ENCODE peak calls at places on chromosomes 11 and 22, in seven cellular contexts. S, G, E, L, T, B and V are unnamed samples.

GRCh38 chr22:25417792-25418191 is 146.7 kb upstream of the GRK3 start:
- DNase-seq in G (no peak), L (no peak), S (no peak), T (no peak), B (no peak), E (no peak), V (no peak)

GRCh38 chr11:93169950-93170561 is 27.7 kb downstream of the SLC36A4 start:
- DNase-seq in L (peak; percentile 18), E (no peak), G (no peak), B (peak; percentile 47), S (no peak), T (peak; percentile 55), V (peak; percentile 80)

GRCh38 chr11:77580712-77581337 is 8.9 kb upstream of the AQP11 start:
- DNase-seq in B (peak; percentile 37), T (no peak), L (peak; percentile 17), E (no peak), G (no peak), S (no peak), V (no peak)

GRCh38 chr11:99316761-99317475 is 296.2 kb downstream of the CNTN5 start:
- DNase-seq in E (no peak), S (no peak), G (no peak), B (peak; percentile 5), T (peak; percentile 38), L (no peak), V (no peak)

GRCh38 chr11:124194696-124195418 is 11.7 kb downstream of the OR10D3 start:
- DNase-seq in E (peak; percentile 10), S (no peak), T (peak; percentile 66), G (peak; percentile 22), B (peak; percentile 53), L (peak; percentile 48), V (peak; percentile 85)

GRCh38 chr11:94046796-94047195 is 25.6 kb downstream of the HEPHL1 start:
- DNase-seq in S (no peak), T (no peak), L (peak; percentile 20), B (no peak), G (no peak), E (no peak), V (no peak)

GRCh38 chr11:561148-562003 is 606 bp downstream of the RASSF7 start:
- DNase-seq in G (peak; percentile 44), L (peak; percentile 68), B (no peak), E (no peak), S (peak; percentile 90), T (peak; percentile 53), V (no peak)

GRCh38 chr11:118194835-118195627 is 18.6 kb upstream of the SCN2B start:
- DNase-seq in E (peak; percentile 27), B (peak; percentile 17), T (peak; percentile 94), S (peak; percentile 78), G (peak; percentile 79), L (peak; percentile 89), V (peak; percentile 66)

GRCh38 chr11:20397281-20397680 is 9.8 kb downstream of the PRMT3 start:
- DNase-seq in S (no peak), G (no peak), E (peak; percentile 17), T (peak; percentile 75), B (peak; percentile 56), L (peak; percentile 49), V (peak; percentile 80)

GRCh38 chr22:43894122-43894521 is 2.3 kb upstream of the PNPLA5 start:
- DNase-seq in B (no peak), S (no peak), L (no peak), E (no peak), G (no peak), T (no peak), V (no peak)

GRCh38 chr11:23457641-23458040 is 597.4 kb upstream of the CCDC179 start:
- DNase-seq in B (no peak), L (no peak), T (no peak), E (no peak), S (no peak), G (no peak), V (no peak)

GRCh38 chr11:102757823-102758549 is 22.4 kb downstream of the MMP10 start:
- DNase-seq in S (no peak), L (peak; percentile 95), T (peak; percentile 76), E (peak; percentile 21), B (peak; percentile 24), G (no peak), V (peak; percentile 76)

GRCh38 chr11:113365895-113366294 is 21.7 kb upstream of the ANKK1 start:
- DNase-seq in L (no peak), T (no peak), B (no peak), E (no peak), S (no peak), G (no peak), V (no peak)

GRCh38 chr22:38050720-38051119 is 6.5 kb upstream of the PICK1 start:
- DNase-seq in G (no peak), E (no peak), B (no peak), T (no peak), L (no peak), S (no peak), V (no peak)

GRCh38 chr22:19523240-19524169 is 705 bp downstream of the CLDN5 start:
- DNase-seq in S (no peak), T (peak; percentile 44), L (peak; percentile 26), B (peak; percentile 28), E (no peak), G (no peak), V (peak; percentile 47)

GRCh38 chr22:19524170-19525115 is at the start of gene CLDN5:
- DNase-seq in E (no peak), S (peak; percentile 60), L (no peak), G (no peak), B (peak; percentile 9), T (peak; percentile 23), V (peak; percentile 39)

GRCh38 chr22:19520566-19521305 is 3.5 kb downstream of the CLDN5 start:
- DNase-seq in T (no peak), E (no peak), L (no peak), S (no peak), B (no peak), G (no peak), V (no peak)

GRCh38 chr22:19522190-19522880 is 1.9 kb downstream of the CLDN5 start:
- DNase-seq in S (no peak), G (peak; percentile 29), E (no peak), T (no peak), B (no peak), L (no peak), V (no peak)

GRCh38 chr22:19522881-19523239 is 1.4 kb downstream of the CLDN5 start:
- DNase-seq in S (no peak), E (no peak), L (no peak), T (no peak), B (no peak), G (no peak), V (no peak)
- H3K4me3 ChIP-seq in S (peak overlapping the region; percentile 61), E (no peak overlapping the region), L (no peak overlapping the region), T (peak overlapping the region; percentile 46), B (peak overlapping the region; percentile 18), G (no peak overlapping the region), V (peak overlapping the region; percentile 56)

GRCh38 chr11:95231881-95232605 is 1.0 kb upstream of the SESN3 start:
- DNase-seq in T (peak; percentile 82), G (no peak), L (peak; percentile 57), B (peak; percentile 62), S (peak; percentile 80), E (no peak), V (peak; percentile 46)

GRCh38 chr11:95231126-95231880 is at the start of gene SESN3:
- DNase-seq in G (peak; percentile 98), T (peak; percentile 100), S (peak; percentile 99), E (peak; percentile 95), B (peak; percentile 100), L (peak; percentile 100), V (peak; percentile 100)

GRCh38 chr11:95229199-95230053 is 1.6 kb downstream of the SESN3 start:
- DNase-seq in G (no peak), E (no peak), S (no peak), T (peak; percentile 52), L (peak; percentile 48), B (peak; percentile 55), V (peak; percentile 56)

GRCh38 chr11:95230054-95231034 is 658 bp downstream of the SESN3 start:
- DNase-seq in E (no peak), L (peak; percentile 42), T (peak; percentile 55), B (peak; percentile 30), G (no peak), S (no peak), V (peak; percentile 30)

DNA sequence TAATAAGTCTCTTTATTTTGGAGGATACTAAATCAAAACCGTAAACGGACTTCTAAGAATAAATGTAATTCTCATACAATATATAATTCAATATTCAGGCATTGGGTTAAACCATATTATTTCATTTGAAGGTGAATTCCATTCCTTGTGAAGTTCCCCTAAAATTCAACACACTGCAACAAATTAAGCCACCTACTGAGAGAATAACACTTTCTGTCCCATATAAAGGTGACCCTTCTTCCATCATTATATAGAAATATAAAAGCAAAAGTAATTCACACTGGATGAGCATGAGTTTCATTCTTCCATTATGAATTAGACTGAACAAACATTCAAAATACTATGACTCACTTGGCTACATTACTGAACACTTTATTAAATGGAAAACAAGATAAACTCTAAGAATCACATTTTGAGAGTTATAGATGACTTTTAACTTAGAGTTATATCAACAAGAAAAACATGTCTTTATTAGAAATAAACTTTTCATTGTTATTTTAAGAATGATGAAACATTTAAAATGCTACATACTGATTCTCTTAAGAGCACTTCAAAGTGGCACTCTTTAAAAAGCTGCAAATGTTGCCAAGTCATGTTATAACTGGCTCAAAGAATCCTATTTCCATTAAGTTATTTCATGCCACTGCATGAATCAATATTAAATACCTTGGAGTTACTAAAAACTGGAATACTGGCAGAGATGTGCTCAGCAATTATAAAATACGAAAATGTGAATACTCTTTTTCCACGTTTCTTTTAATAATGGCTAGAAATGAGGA is 2.7 kb downstream of the SESN3 start:
- DNase-seq in L (peak; percentile 45), S (no peak), T (peak; percentile 60), G (no peak), B (peak; percentile 37), E (no peak), V (peak; percentile 10)
- H3K4me3 ChIP-seq in L (peak overlapping the region; percentile 92), S (peak overlapping the region; percentile 79), T (peak overlapping the region; percentile 97), G (no peak overlapping the region), B (peak overlapping the region; percentile 10), E (no peak overlapping the region), V (peak overlapping the region; percentile 32)

GRCh38 chr11:65903068-65903481 is 2.9 kb upstream of the FOSL1 start:
- DNase-seq in S (no peak), T (peak; percentile 95), G (peak; percentile 91), E (no peak), B (peak; percentile 82), L (peak; percentile 81), V (peak; percentile 58)

GRCh38 chr11:65898656-65899355 is 1.4 kb downstream of the FOSL1 start:
- DNase-seq in L (peak; percentile 87), S (peak; percentile 15), G (no peak), B (no peak), T (peak; percentile 60), E (no peak), V (peak; percentile 34)

GRCh38 chr11:65899356-65900124 is 648 bp downstream of the FOSL1 start:
- DNase-seq in L (no peak), E (no peak), G (peak; percentile 92), B (peak; percentile 79), T (peak; percentile 95), S (peak; percentile 76), V (peak; percentile 62)

GRCh38 chr11:65900125-65900898 is at the start of gene FOSL1:
- DNase-seq in T (peak; percentile 98), S (peak; percentile 96), E (peak; percentile 86), L (peak; percentile 99), B (peak; percentile 98), G (peak; percentile 98), V (peak; percentile 97)

GRCh38 chr11:65900899-65901180 is 652 bp upstream of the FOSL1 start:
- DNase-seq in E (no peak), B (no peak), T (no peak), S (no peak), G (no peak), L (no peak), V (no peak)
- H3K4me3 ChIP-seq in E (no peak overlapping the region), B (no peak overlapping the region), T (peak overlapping the region; percentile 95), S (peak overlapping the region; percentile 64), G (no peak overlapping the region), L (peak overlapping the region; percentile 7), V (no peak overlapping the region)

GRCh38 chr11:62508336-62509058 is 38.1 kb downstream of the AHNAK start:
- DNase-seq in L (peak; percentile 32), E (peak; percentile 24), G (peak; percentile 59), B (peak; percentile 64), T (peak; percentile 91), S (peak; percentile 85), V (peak; percentile 57)
- H3K4me3 ChIP-seq in L (no peak overlapping the region), E (no peak overlapping the region), G (no peak overlapping the region), B (no peak overlapping the region), T (peak overlapping the region; percentile 56), S (peak overlapping the region; percentile 22), V (peak overlapping the region; percentile 26)